ENCODE peak calls at places on chromosomes 12 and 14, in four cellular contexts. M is HepG2, U is H1, Q is GM12878. H is an unnamed sample.

GRCh38 chr12:54286042-54286931 is 5.8 kb downstream of the HNRNPA1 start:
- DNase-seq in M (no peak), U (no peak), Q (no peak), H (no peak)

GRCh38 chr12:89783321-89784060 is 74.9 kb upstream of the ATP2B1 start:
- DNase-seq in M (no peak), U (no peak), Q (no peak), H (no peak)

GRCh38 chr14:65336191-65336591 is 76.3 kb upstream of the FUT8 start:
- DNase-seq in M (no peak), U (no peak), Q (no peak), H (no peak)

GRCh38 chr14:65054471-65055085 is 47.7 kb downstream of the MAX start:
- DNase-seq in M (no peak), U (no peak), Q (no peak), H (no peak)

GRCh38 chr12:14211829-14212455 is 153.5 kb upstream of the ATF7IP start:
- DNase-seq in M (no peak), U (no peak), Q (no peak), H (no peak)

GRCh38 chr14:78405071-78405856 is 235.1 kb downstream of the NRXN3 start:
- DNase-seq in M (no peak), U (no peak), Q (no peak), H (peak; percentile 77)

GRCh38 chr12:89863968-89864367 is 155.3 kb upstream of the ATP2B1 start:
- DNase-seq in M (no peak), U (no peak), Q (no peak), H (no peak)

GRCh38 chr12:6345319-6346071 is 3.6 kb upstream of the TNFRSF1A start:
- DNase-seq in M (peak; percentile 84), U (no peak), Q (no peak), H (no peak)

GRCh38 chr12:120761581-120761980 is 36.0 kb downstream of the ACADS start:
- DNase-seq in M (no peak), U (no peak), Q (no peak), H (no peak)

GRCh38 chr14:69151458-69152180 is 1.3 kb downstream of the DCAF5 start:
- DNase-seq in M (peak; percentile 55), U (peak; percentile 92), Q (no peak), H (peak; percentile 93)

GRCh38 chr12:5047729-5048128 is 4.0 kb downstream of the KCNA5 start:
- DNase-seq in M (no peak), U (no peak), Q (no peak), H (no peak)

GRCh38 chr12:32583535-32583934 is 95.6 kb upstream of the DNM1L start:
- DNase-seq in M (no peak), U (no peak), Q (no peak), H (no peak)

GRCh38 chr12:16350682-16351081 is 3.2 kb downstream of the MGST1 start:
- DNase-seq in M (peak; percentile 28), U (no peak), Q (no peak), H (no peak)

GRCh38 chr14:102390064-102390463 is 27.3 kb downstream of the TECPR2 start:
- DNase-seq in M (peak; percentile 9), U (no peak), Q (no peak), H (no peak)

GRCh38 chr14:85607571-85608219 is 77.8 kb downstream of the FLRT2 start:
- DNase-seq in M (no peak), U (no peak), Q (no peak), H (no peak)

GRCh38 chr12:129067482-129067881 is 214.2 kb downstream of the GLT1D1 start:
- DNase-seq in M (no peak), U (no peak), Q (no peak), H (peak; percentile 27)

GRCh38 chr12:68773582-68773981 is 27.6 kb downstream of the SLC35E3 start:
- DNase-seq in M (no peak), U (no peak), Q (no peak), H (no peak)

GRCh38 chr12:121005346-121005815 is 10.9 kb downstream of the C12orf43 start:
- DNase-seq in M (peak; percentile 59), U (peak; percentile 87), Q (no peak), H (peak; percentile 70)

DNA sequence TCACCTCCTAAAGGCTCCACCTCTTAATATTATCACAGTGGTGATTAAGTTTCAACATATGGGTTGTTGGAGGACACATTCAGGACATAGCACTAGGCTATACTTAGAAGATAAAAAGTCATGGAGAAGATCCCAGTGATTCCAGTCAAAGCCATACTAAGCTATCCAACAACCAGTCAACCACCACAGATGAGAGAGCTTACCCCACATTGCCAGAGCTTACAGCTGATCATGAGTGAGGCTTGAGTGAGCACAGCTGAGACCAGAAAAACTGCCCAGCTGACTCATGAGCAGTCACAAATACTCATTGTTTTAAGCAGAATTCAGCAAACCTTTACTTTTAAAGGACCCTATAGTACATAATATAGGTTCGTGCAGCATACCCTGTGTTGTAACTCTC is 85.1 kb downstream of the DRAM1 start:
- DNase-seq in M (no peak), U (no peak), Q (no peak), H (no peak)
- H3K4me1 ChIP-seq in M (no peaks in the 10 kb centered on the region), U (no peaks in the 10 kb centered on the region), Q (peaks cover 5% of the 10 kb centered on the region), H (peaks cover 4% of the 10 kb centered on the region)

GRCh38 chr12:71216725-71217579 is 59.2 kb upstream of the TSPAN8 start:
- DNase-seq in M (peak; percentile 28), U (no peak), Q (no peak), H (peak; percentile 13)
- TF ChIP-seq TCF12 in M (no peak), U (no peak), Q (no peak), H (no peak)

GRCh38 chr12:70982286-70982685 is 61.7 kb upstream of the PTPRR start:
- DNase-seq in M (no peak), U (no peak), Q (no peak), H (no peak)
- H3K4me1 ChIP-seq in M (no peaks in the 10 kb centered on the region), U (no peaks in the 10 kb centered on the region), Q (no peaks in the 10 kb centered on the region), H (no peaks in the 10 kb centered on the region)

GRCh38 chr12:67474934-67475620 is 173.5 kb upstream of the DYRK2 start:
- DNase-seq in M (no peak), U (no peak), Q (no peak), H (no peak)
- TF ChIP-seq TCF12 in M (no peak), U (no peak), Q (no peak), H (no peak)

GRCh38 chr12:62267490-62267889 is 7.3 kb downstream of the USP15 start:
- DNase-seq in M (no peak), U (no peak), Q (no peak), H (no peak)
- H3K4me1 ChIP-seq in M (peaks cover 20% of the 10 kb centered on the region), U (no peaks in the 10 kb centered on the region), Q (peaks cover 27% of the 10 kb centered on the region), H (peaks cover 5% of the 10 kb centered on the region)

DNA sequence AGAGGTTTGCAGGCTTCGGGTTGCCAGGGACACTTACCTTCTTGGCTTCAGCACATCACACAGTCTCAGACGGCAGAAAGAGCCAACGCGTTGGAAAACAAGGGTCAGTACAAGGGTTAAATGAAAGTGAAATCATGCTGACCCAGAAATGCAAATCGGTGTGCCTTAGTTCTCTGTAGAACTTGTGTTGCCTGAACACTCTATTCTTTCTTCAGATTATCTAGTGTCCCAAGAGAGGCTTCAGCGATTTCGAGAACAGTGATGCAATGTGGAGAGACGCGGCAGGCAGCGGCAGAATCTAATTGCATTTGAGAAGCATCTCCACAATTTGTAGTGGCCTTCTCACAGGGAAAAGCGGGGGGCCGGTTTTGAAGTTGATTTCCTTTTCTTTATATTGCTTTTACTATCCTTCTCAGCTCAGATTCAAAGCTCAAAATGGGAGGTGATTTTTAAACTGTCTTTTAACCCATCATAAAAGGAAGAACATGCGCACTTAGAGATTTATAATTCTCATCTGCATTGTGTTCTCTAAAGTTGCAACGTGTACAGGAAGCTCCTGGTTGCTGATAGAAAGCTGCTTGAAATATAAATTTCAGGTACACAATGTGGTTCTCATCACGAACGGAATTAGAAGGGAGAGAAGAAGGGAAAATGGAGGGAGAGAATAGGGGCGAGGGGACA is 67.8 kb upstream of the EGLN3 start:
- DNase-seq in M (no peak), U (no peak), Q (peak; percentile 45), H (no peak)
- TF ChIP-seq TCF12 in M (no peak), U (no peak), Q (no peak), H (no peak)